ENCODE peak calls at places on chromosome 1, in nine cellular contexts. O, X, S, P, Z, I, U, J and L are unnamed samples.

GRCh38 chr1:35886606-35887431 is 3.8 kb downstream of the AGO1 start:
- DNase-seq in I (peak; percentile 48), S (no peak), J (peak; percentile 22), O (peak; percentile 60), X (no peak), P (no peak), Z (peak; percentile 73), U (peak; percentile 24), L (no peak)

GRCh38 chr1:77316006-77316405 is 34.2 kb downstream of the AK5 start:
- DNase-seq in J (no peak), S (no peak), U (peak; percentile 81), O (no peak), Z (no peak), I (no peak), P (peak; percentile 59), X (peak; percentile 7), L (no peak)

GRCh38 chr1:210557426-210558077 is 228.8 kb downstream of the HHAT start:
- DNase-seq in P (no peak), U (no peak), X (no peak), J (no peak), I (no peak), O (no peak), Z (no peak), S (no peak), L (no peak)

GRCh38 chr1:66140072-66140471 is 347.4 kb downstream of the PDE4B start:
- DNase-seq in S (no peak), J (no peak), U (no peak), Z (no peak), I (no peak), P (no peak), X (no peak), O (no peak), L (no peak)

GRCh38 chr1:225808136-225808535 is 1.8 kb upstream of the EPHX1 start:
- DNase-seq in O (no peak), J (no peak), Z (no peak), P (no peak), X (no peak), U (no peak), S (no peak), I (no peak), L (no peak)

GRCh38 chr1:231940721-231941120 is 314.1 kb downstream of the DISC1 start:
- DNase-seq in I (no peak), O (no peak), J (no peak), X (no peak), U (no peak), Z (no peak), P (no peak), S (no peak), L (no peak)

GRCh38 chr1:15180945-15181523 is 27.5 kb downstream of the TMEM51 start:
- DNase-seq in P (no peak), X (no peak), O (no peak), I (no peak), J (no peak), Z (no peak), S (no peak), U (no peak), L (no peak)

GRCh38 chr1:155321577-155322497 is 1.1 kb downstream of the RUSC1 start:
- DNase-seq in X (no peak), I (peak; percentile 42), J (peak; percentile 31), S (no peak), P (peak; percentile 12), U (no peak), O (no peak), Z (no peak), L (no peak)

GRCh38 chr1:26177182-26177684 is at the start of gene CNKSR1:
- DNase-seq in X (no peak), O (no peak), U (no peak), J (peak; percentile 90), P (peak; percentile 84), Z (no peak), I (peak; percentile 84), S (no peak), L (peak; percentile 69)

GRCh38 chr1:10655002-10655401 is 141.4 kb downstream of the CASZ1 start:
- DNase-seq in Z (no peak), O (no peak), I (no peak), S (no peak), P (no peak), J (no peak), U (no peak), X (no peak), L (no peak)

GRCh38 chr1:51990478-51990965 is at the start of gene RAB3B:
- DNase-seq in P (peak; percentile 53), X (peak; percentile 64), Z (peak; percentile 95), J (peak; percentile 92), O (peak; percentile 11), I (peak; percentile 93), U (peak; percentile 64), S (no peak), L (peak; percentile 86)

GRCh38 chr1:100589667-100590066 is 51.7 kb downstream of the GPR88 start:
- DNase-seq in X (no peak), J (no peak), O (no peak), S (no peak), I (no peak), P (no peak), U (no peak), Z (no peak), L (no peak)

GRCh38 chr1:87335175-87335992 is 6.7 kb downstream of the LMO4 start:
- DNase-seq in Z (peak; percentile 78), I (peak; percentile 73), P (peak; percentile 42), S (no peak), J (peak; percentile 79), O (peak; percentile 77), X (peak; percentile 40), U (peak; percentile 35), L (peak; percentile 78)

GRCh38 chr1:3695326-3696217 is 43.3 kb downstream of the TP73 start:
- DNase-seq in P (no peak), J (peak; percentile 78), U (peak; percentile 4), I (peak; percentile 77), S (no peak), Z (peak; percentile 83), X (peak; percentile 8), O (peak; percentile 30), L (no peak)

GRCh38 chr1:235843458-235843857 is 23.2 kb downstream of the LYST start:
- DNase-seq in I (peak; percentile 19), J (peak; percentile 47), X (peak; percentile 60), S (no peak), P (peak; percentile 41), O (peak; percentile 39), U (peak; percentile 68), Z (no peak), L (peak; percentile 25)

GRCh38 chr1:24109686-24110475 is 2.1 kb downstream of the MYOM3 start:
- DNase-seq in Z (no peak), X (no peak), I (no peak), J (no peak), U (no peak), O (no peak), P (no peak), S (no peak), L (no peak)
- H3K27ac ChIP-seq in Z (no peak overlapping the region), X (no peak overlapping the region), I (no peak overlapping the region), J (no peak overlapping the region), U (no peak overlapping the region), O (no peak overlapping the region), P (no peak overlapping the region), S (no peak overlapping the region), L (no peak overlapping the region)

DNA sequence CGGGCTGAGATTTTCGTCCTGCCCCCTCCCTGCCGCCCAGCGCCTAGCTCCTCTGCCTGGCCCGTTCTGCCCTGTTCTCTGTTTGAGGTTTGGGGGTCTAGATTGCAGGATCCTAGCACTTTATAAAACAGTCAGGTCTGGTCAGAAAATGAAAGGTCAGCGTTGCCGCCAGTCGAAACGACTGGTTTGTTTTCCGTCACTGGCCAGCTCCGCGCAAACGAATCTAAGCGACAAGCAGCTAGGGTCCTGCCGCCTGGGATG is 4.4 kb downstream of the GFI1 start:
- DNase-seq in I (no peak), O (no peak), P (no peak), X (peak; percentile 35), S (no peak), U (no peak), Z (no peak), J (peak; percentile 14), L (no peak)
- H2AFZ ChIP-seq in I (no peak overlapping the region), O (no peak overlapping the region), P (peak overlapping the region; percentile 55), X (no peak overlapping the region), S (peak overlapping the region; percentile 73), U (peak overlapping the region; percentile 79), Z (no peak overlapping the region), J (peak overlapping the region; percentile 28), L (peak overlapping the region; percentile 94)

DNA sequence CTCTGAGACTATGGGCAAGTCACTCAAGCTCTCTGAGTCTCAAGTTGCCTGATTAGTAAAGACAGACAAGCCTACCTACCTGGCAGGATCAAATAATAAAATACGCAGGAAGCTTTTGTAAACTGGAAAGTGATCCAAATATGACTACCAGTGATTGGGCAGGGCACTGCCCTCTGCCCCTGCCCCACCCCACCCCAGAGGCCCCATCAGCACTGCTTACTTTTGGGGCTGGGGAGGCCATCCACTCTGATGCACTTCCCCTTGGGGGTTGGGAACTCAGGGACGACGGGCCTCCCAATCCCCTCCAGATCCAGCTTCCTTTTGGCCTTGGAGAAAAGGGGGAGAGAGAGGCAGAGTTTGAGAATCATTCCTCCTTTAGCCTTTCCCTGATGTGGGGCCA is 6.9 kb downstream of the E2F2 start:
- DNase-seq in O (no peak), I (no peak), U (no peak), P (no peak), S (no peak), X (no peak), J (no peak), Z (no peak), L (no peak)
- H3K27ac ChIP-seq in O (peak overlapping the region; percentile 98), I (no peak overlapping the region), U (no peak overlapping the region), P (no peak overlapping the region), S (peak overlapping the region; percentile 77), X (no peak overlapping the region), J (no peak overlapping the region), Z (no peak overlapping the region), L (peak overlapping the region; percentile 95)

GRCh38 chr1:59215766-59216291 is 81.1 kb upstream of the FGGY start:
- DNase-seq in Z (no peak), S (no peak), U (no peak), J (no peak), P (peak; percentile 16), O (no peak), I (no peak), X (no peak), L (no peak)

GRCh38 chr1:59212715-59213114 is 84.2 kb upstream of the FGGY start:
- DNase-seq in Z (no peak), P (no peak), U (no peak), S (no peak), O (no peak), J (no peak), X (no peak), I (no peak), L (no peak)

GRCh38 chr1:59218521-59219236 is 78.2 kb upstream of the FGGY start:
- DNase-seq in O (no peak), I (no peak), P (no peak), J (no peak), U (peak; percentile 71), Z (no peak), S (no peak), X (peak; percentile 94), L (no peak)

GRCh38 chr1:59219926-59220325 is 77.0 kb upstream of the FGGY start:
- DNase-seq in X (peak; percentile 17), I (no peak), S (no peak), P (no peak), U (peak; percentile 50), J (no peak), O (no peak), Z (no peak), L (no peak)

DNA sequence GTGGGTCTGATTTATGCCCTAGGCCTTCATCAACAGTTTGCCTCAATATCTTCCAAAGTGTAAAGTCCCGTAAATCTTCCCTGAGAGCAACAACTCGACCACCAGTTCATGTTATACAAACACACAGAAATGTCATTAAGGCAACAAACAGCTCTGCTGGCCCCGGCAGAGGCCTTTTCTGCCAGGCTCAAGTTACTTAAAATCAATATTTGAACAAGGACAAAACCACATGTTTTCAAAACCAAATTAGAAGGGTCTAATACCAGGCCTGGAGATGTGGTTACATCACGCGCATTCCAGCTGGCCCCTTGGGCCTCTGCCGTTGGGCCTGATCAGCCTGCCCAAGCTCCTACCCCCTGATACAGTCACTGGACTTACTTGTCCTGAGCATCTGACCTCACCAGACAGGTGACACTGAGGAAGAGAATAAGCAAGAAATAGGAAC is 82.1 kb upstream of the FGGY start:
- DNase-seq in Z (no peak), U (peak; percentile 74), S (no peak), O (no peak), P (no peak), J (peak; percentile 64), I (no peak), X (peak; percentile 86), L (no peak)
- H2AFZ ChIP-seq in Z (no peak overlapping the region), U (no peak overlapping the region), S (no peak overlapping the region), O (no peak overlapping the region), P (no peak overlapping the region), J (no peak overlapping the region), I (no peak overlapping the region), X (no peak overlapping the region), L (no peak overlapping the region)